ENCODE peak calls at places on chromosomes 1 and 21, in ten cellular contexts. One of them, this sample, is unnamed.

GRCh38 chr1:192115000-192115399 is 43.3 kb upstream of the RGS18 start:
- DNase-seq in stomach: no peak
- DNase-seq in endodermal cell: no peak
- DNase-seq in left lung: no peak
- DNase-seq in cardiac muscle cell: no peak
- DNase-seq in tibial artery: no peak
- DNase-seq in IMR-90: no peak
- DNase-seq in fibroblast of the aortic adventitia: no peak
- DNase-seq in uterus: no peak
- DNase-seq in esophagus muscularis mucosa: no peak
- DNase-seq in this sample: no peak

GRCh38 chr1:153515504-153516394 is 20.0 kb downstream of the S100A6 start:
- DNase-seq in stomach: peak; percentile 69
- DNase-seq in endodermal cell: no peak
- DNase-seq in left lung: peak; percentile 78
- DNase-seq in cardiac muscle cell: no peak
- DNase-seq in tibial artery: no peak
- DNase-seq in IMR-90: no peak
- DNase-seq in fibroblast of the aortic adventitia: no peak
- DNase-seq in uterus: no peak
- DNase-seq in esophagus muscularis mucosa: no peak
- DNase-seq in this sample: no peak

GRCh38 chr21:34897828-34898227 is 151.3 kb downstream of the RUNX1 start:
- DNase-seq in stomach: no peak
- DNase-seq in endodermal cell: no peak
- DNase-seq in left lung: no peak
- DNase-seq in cardiac muscle cell: no peak
- DNase-seq in tibial artery: no peak
- DNase-seq in IMR-90: no peak
- DNase-seq in fibroblast of the aortic adventitia: no peak
- DNase-seq in uterus: no peak
- DNase-seq in esophagus muscularis mucosa: peak; percentile 37
- DNase-seq in this sample: no peak

GRCh38 chr21:15241997-15242767 is 177.4 kb upstream of the NRIP1 start:
- DNase-seq in stomach: no peak
- DNase-seq in endodermal cell: peak; percentile 78
- DNase-seq in left lung: no peak
- DNase-seq in cardiac muscle cell: no peak
- DNase-seq in tibial artery: no peak
- DNase-seq in IMR-90: no peak
- DNase-seq in fibroblast of the aortic adventitia: no peak
- DNase-seq in uterus: no peak
- DNase-seq in esophagus muscularis mucosa: no peak
- DNase-seq in this sample: no peak

GRCh38 chr1:47211796-47212269 is 20.2 kb downstream of the TAL1 start:
- DNase-seq in stomach: no peak
- DNase-seq in endodermal cell: peak; percentile 61
- DNase-seq in left lung: no peak
- DNase-seq in cardiac muscle cell: no peak
- DNase-seq in tibial artery: peak; percentile 52
- DNase-seq in IMR-90: no peak
- DNase-seq in fibroblast of the aortic adventitia: no peak
- DNase-seq in uterus: no peak
- DNase-seq in esophagus muscularis mucosa: no peak
- DNase-seq in this sample: no peak

GRCh38 chr1:197199923-197200467 is 53.5 kb upstream of the ASPM start:
- DNase-seq in stomach: no peak
- DNase-seq in endodermal cell: no peak
- DNase-seq in left lung: no peak
- DNase-seq in cardiac muscle cell: peak; percentile 19
- DNase-seq in tibial artery: no peak
- DNase-seq in IMR-90: peak; percentile 31
- DNase-seq in fibroblast of the aortic adventitia: no peak
- DNase-seq in uterus: no peak
- DNase-seq in esophagus muscularis mucosa: no peak
- DNase-seq in this sample: no peak

GRCh38 chr1:217857061-217857460 is 225.9 kb downstream of the SPATA17 start:
- DNase-seq in stomach: no peak
- DNase-seq in endodermal cell: no peak
- DNase-seq in left lung: no peak
- DNase-seq in cardiac muscle cell: peak; percentile 66
- DNase-seq in tibial artery: no peak
- DNase-seq in IMR-90: no peak
- DNase-seq in fibroblast of the aortic adventitia: peak; percentile 69
- DNase-seq in uterus: no peak
- DNase-seq in esophagus muscularis mucosa: no peak
- DNase-seq in this sample: no peak

GRCh38 chr1:104933846-104934245 is 1184.1 kb downstream of the AMY1C start:
- DNase-seq in stomach: no peak
- DNase-seq in endodermal cell: peak; percentile 57
- DNase-seq in left lung: no peak
- DNase-seq in cardiac muscle cell: no peak
- DNase-seq in tibial artery: no peak
- DNase-seq in IMR-90: no peak
- DNase-seq in fibroblast of the aortic adventitia: no peak
- DNase-seq in uterus: no peak
- DNase-seq in esophagus muscularis mucosa: no peak
- DNase-seq in this sample: no peak

GRCh38 chr1:61241411-61241838 is 159.1 kb downstream of the NFIA start:
- DNase-seq in stomach: no peak
- DNase-seq in endodermal cell: no peak
- DNase-seq in left lung: no peak
- DNase-seq in cardiac muscle cell: no peak
- DNase-seq in tibial artery: peak; percentile 65
- DNase-seq in IMR-90: no peak
- DNase-seq in fibroblast of the aortic adventitia: peak; percentile 86
- DNase-seq in uterus: peak; percentile 53
- DNase-seq in esophagus muscularis mucosa: peak; percentile 94
- DNase-seq in this sample: no peak

GRCh38 chr1:232974971-232975370 is 24.6 kb downstream of the NTPCR start:
- DNase-seq in stomach: no peak
- DNase-seq in endodermal cell: no peak
- DNase-seq in left lung: no peak
- DNase-seq in cardiac muscle cell: no peak
- DNase-seq in tibial artery: no peak
- DNase-seq in IMR-90: peak; percentile 80
- DNase-seq in fibroblast of the aortic adventitia: peak; percentile 87
- DNase-seq in uterus: no peak
- DNase-seq in esophagus muscularis mucosa: no peak
- DNase-seq in this sample: no peak

GRCh38 chr1:41122851-41123518 is 101.5 kb upstream of the SLFNL1 start:
- DNase-seq in stomach: peak; percentile 28
- DNase-seq in endodermal cell: peak; percentile 52
- DNase-seq in left lung: no peak
- DNase-seq in cardiac muscle cell: peak; percentile 32
- DNase-seq in tibial artery: no peak
- DNase-seq in IMR-90: peak; percentile 91
- DNase-seq in fibroblast of the aortic adventitia: peak; percentile 72
- DNase-seq in uterus: no peak
- DNase-seq in esophagus muscularis mucosa: no peak
- DNase-seq in this sample: peak; percentile 80

GRCh38 chr1:15304708-15305326 is 57.8 kb downstream of the FHAD1 start:
- DNase-seq in stomach: peak; percentile 76
- DNase-seq in endodermal cell: peak; percentile 90
- DNase-seq in left lung: peak; percentile 60
- DNase-seq in cardiac muscle cell: peak; percentile 79
- DNase-seq in tibial artery: peak; percentile 50
- DNase-seq in IMR-90: peak; percentile 56
- DNase-seq in fibroblast of the aortic adventitia: peak; percentile 34
- DNase-seq in uterus: peak; percentile 33
- DNase-seq in esophagus muscularis mucosa: no peak
- DNase-seq in this sample: peak; percentile 6

GRCh38 chr1:156303241-156303640 is 4.1 kb upstream of the VHLL start:
- DNase-seq in stomach: no peak
- DNase-seq in endodermal cell: no peak
- DNase-seq in left lung: no peak
- DNase-seq in cardiac muscle cell: no peak
- DNase-seq in tibial artery: no peak
- DNase-seq in IMR-90: no peak
- DNase-seq in fibroblast of the aortic adventitia: no peak
- DNase-seq in uterus: no peak
- DNase-seq in esophagus muscularis mucosa: no peak
- DNase-seq in this sample: no peak

GRCh38 chr1:111748618-111749337 is 6.9 kb upstream of the DDX20 start:
- DNase-seq in stomach: no peak
- DNase-seq in endodermal cell: no peak
- DNase-seq in left lung: no peak
- DNase-seq in cardiac muscle cell: peak; percentile 85
- DNase-seq in tibial artery: no peak
- DNase-seq in IMR-90: no peak
- DNase-seq in fibroblast of the aortic adventitia: no peak
- DNase-seq in uterus: no peak
- DNase-seq in esophagus muscularis mucosa: no peak
- DNase-seq in this sample: no peak

GRCh38 chr1:169163059-169163458 is 56.6 kb downstream of the ATP1B1 start:
- DNase-seq in stomach: no peak
- DNase-seq in endodermal cell: no peak
- DNase-seq in left lung: no peak
- DNase-seq in cardiac muscle cell: no peak
- DNase-seq in tibial artery: no peak
- DNase-seq in IMR-90: peak; percentile 30
- DNase-seq in fibroblast of the aortic adventitia: no peak
- DNase-seq in uterus: no peak
- DNase-seq in esophagus muscularis mucosa: no peak
- DNase-seq in this sample: no peak

GRCh38 chr1:6035719-6036118 is 10.0 kb upstream of the KCNAB2 start:
- DNase-seq in stomach: no peak
- DNase-seq in endodermal cell: no peak
- DNase-seq in left lung: no peak
- DNase-seq in cardiac muscle cell: peak; percentile 2
- DNase-seq in tibial artery: no peak
- DNase-seq in IMR-90: no peak
- DNase-seq in fibroblast of the aortic adventitia: no peak
- DNase-seq in uterus: no peak
- DNase-seq in esophagus muscularis mucosa: no peak
- DNase-seq in this sample: no peak
- TF ChIP-seq CTCF in stomach: no peak
- TF ChIP-seq CTCF in endodermal cell: peak; percentile 42
- TF ChIP-seq CTCF in left lung: no peak
- TF ChIP-seq CTCF in cardiac muscle cell: no peak
- TF ChIP-seq CTCF in tibial artery: no peak
- TF ChIP-seq CTCF in IMR-90: peak; percentile 4
- TF ChIP-seq CTCF in fibroblast of the aortic adventitia: no peak
- TF ChIP-seq CTCF in uterus: no peak
- TF ChIP-seq CTCF in esophagus muscularis mucosa: no peak
- TF ChIP-seq CTCF in this sample: peak; percentile 30

GRCh38 chr1:207027221-207027777 is 5.3 kb downstream of the C1orf116 start:
- DNase-seq in stomach: peak; percentile 66
- DNase-seq in endodermal cell: no peak
- DNase-seq in left lung: peak; percentile 52
- DNase-seq in cardiac muscle cell: no peak
- DNase-seq in tibial artery: no peak
- DNase-seq in IMR-90: peak; percentile 22
- DNase-seq in fibroblast of the aortic adventitia: no peak
- DNase-seq in uterus: no peak
- DNase-seq in esophagus muscularis mucosa: no peak
- DNase-seq in this sample: peak; percentile 78
- H3K4me3 ChIP-seq in stomach: no peak overlapping the region
- H3K4me3 ChIP-seq in endodermal cell: no peak overlapping the region
- H3K4me3 ChIP-seq in left lung: peak overlapping the region; percentile 16
- H3K4me3 ChIP-seq in cardiac muscle cell: no peak overlapping the region
- H3K4me3 ChIP-seq in tibial artery: no peak overlapping the region
- H3K4me3 ChIP-seq in IMR-90: no peak overlapping the region
- H3K4me3 ChIP-seq in fibroblast of the aortic adventitia: no peak overlapping the region
- H3K4me3 ChIP-seq in uterus: no peak overlapping the region
- H3K4me3 ChIP-seq in esophagus muscularis mucosa: no peak overlapping the region
- H3K4me3 ChIP-seq in this sample: peak overlapping the region; percentile 21

DNA sequence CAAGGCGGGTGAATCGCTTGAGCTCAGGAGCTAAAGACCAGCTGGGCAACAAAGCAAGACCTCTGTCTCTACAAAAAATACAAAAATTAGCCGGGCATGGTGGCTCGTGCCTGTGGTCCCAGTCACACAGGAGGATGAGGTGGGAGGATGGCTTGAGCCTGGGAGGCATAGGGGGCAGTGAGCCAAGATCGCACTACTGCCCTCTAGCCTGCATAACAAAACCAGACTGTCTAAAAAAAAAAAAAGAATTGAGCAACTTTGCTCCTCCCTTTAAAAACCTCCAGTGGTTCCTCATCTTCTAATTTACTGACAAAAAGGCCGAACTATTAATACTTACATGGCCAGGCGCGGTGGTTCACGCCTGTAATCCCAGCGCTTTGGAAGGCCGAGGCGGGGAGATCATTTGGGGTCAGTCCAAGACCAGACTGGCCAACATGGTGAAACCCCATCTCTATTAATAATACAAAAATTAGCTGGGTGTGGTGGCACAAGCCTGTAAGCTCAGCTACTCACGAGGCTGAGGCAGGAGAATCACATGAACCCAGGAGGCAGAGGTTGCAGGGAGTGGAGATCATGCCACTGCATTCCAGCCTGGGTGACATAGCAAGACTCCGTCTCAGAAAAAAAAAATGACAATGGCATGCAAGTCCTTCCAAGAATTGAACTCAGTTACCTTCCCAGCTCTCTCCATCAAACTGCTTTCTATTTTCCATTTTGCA is 4.4 kb downstream of the ACBD3 start:
- DNase-seq in stomach: peak; percentile 57
- DNase-seq in endodermal cell: peak; percentile 54
- DNase-seq in left lung: peak; percentile 54
- DNase-seq in cardiac muscle cell: peak; percentile 31
- DNase-seq in tibial artery: peak; percentile 49
- DNase-seq in IMR-90: peak; percentile 59
- DNase-seq in fibroblast of the aortic adventitia: peak; percentile 70
- DNase-seq in uterus: peak; percentile 68
- DNase-seq in esophagus muscularis mucosa: no peak
- DNase-seq in this sample: no peak
- TF ChIP-seq CTCF in stomach: peak; percentile 12
- TF ChIP-seq CTCF in endodermal cell: peak; percentile 66
- TF ChIP-seq CTCF in left lung: no peak
- TF ChIP-seq CTCF in cardiac muscle cell: peak; percentile 56
- TF ChIP-seq CTCF in tibial artery: no peak
- TF ChIP-seq CTCF in IMR-90: peak; percentile 45
- TF ChIP-seq CTCF in fibroblast of the aortic adventitia: peak; percentile 46
- TF ChIP-seq CTCF in uterus: peak; percentile 11
- TF ChIP-seq CTCF in esophagus muscularis mucosa: peak; percentile 51
- TF ChIP-seq CTCF in this sample: peak; percentile 58

DNA sequence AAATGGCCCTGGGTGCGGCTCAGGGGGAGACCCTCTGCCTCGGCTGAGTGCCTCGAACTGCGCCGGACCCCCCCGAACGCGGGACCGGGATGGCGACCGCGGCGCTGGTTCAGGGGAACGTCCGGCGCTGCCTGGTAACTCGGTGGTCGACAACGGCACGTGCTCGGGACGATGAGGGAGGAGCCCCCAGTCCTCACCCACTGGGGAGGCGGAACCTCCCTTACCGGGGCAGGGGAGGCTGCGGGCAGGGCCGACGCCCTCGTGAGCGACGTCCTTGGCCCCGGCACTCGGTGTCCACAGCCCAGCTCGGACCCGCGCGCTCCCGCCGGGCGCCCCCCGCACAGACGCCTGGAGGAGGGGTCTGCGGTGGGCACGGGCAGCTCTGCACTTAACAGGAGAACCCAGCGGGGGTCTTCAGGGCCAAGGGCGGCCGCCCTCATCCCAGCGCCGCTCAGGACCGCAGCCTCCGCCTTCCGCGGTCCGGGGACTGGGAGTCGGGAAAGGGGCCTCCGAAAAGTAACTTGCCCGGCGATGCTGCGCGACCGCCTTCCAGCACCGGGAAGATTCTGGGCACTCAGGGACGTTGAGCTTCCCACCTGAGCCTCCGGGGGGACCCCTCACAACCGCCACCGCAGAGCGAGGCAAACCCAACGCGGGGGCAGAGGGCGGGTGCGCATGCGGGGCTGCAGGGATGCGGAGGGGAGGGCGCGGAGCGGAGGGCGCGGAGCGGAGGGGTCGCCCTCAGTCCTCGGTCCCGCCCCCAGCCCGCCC is 1.7 kb downstream of the HES4 start:
- DNase-seq in stomach: no peak
- DNase-seq in endodermal cell: peak; percentile 82
- DNase-seq in left lung: no peak
- DNase-seq in cardiac muscle cell: peak; percentile 58
- DNase-seq in tibial artery: no peak
- DNase-seq in IMR-90: no peak
- DNase-seq in fibroblast of the aortic adventitia: no peak
- DNase-seq in uterus: no peak
- DNase-seq in esophagus muscularis mucosa: no peak
- DNase-seq in this sample: no peak
- H3K4me3 ChIP-seq in stomach: peak overlapping the region; percentile 54
- H3K4me3 ChIP-seq in endodermal cell: peak overlapping the region; percentile 72
- H3K4me3 ChIP-seq in left lung: peak overlapping the region; percentile 67
- H3K4me3 ChIP-seq in cardiac muscle cell: peak overlapping the region; percentile 39
- H3K4me3 ChIP-seq in tibial artery: peak overlapping the region; percentile 67
- H3K4me3 ChIP-seq in IMR-90: peak overlapping the region; percentile 59
- H3K4me3 ChIP-seq in fibroblast of the aortic adventitia: no peak overlapping the region
- H3K4me3 ChIP-seq in uterus: no peak overlapping the region
- H3K4me3 ChIP-seq in esophagus muscularis mucosa: peak overlapping the region; percentile 82
- H3K4me3 ChIP-seq in this sample: peak overlapping the region; percentile 80